ENCODE peak calls at places on chromosomes 4 and X, in nine cellular contexts. X, P, L, K, R, W, Z, H and S are unnamed samples.

GRCh38 chr4:26861434-26862186 is 969 bp downstream of the STIM2 start:
- DNase-seq in X (peak), P (peak), L (peak), K (peak), R (peak), W (peak), Z (no peak), H (peak), S (peak)

GRCh38 chr4:150056569-150056968 is 21.7 kb upstream of the DCLK2 start:
- DNase-seq in X (no peak), P (no peak), L (no peak), K (no peak), R (no peak), W (peak), Z (no peak), H (no peak), S (no peak)

GRCh38 chrX:55149242-55149641 is 60.4 kb downstream of the PAGE2 start:
- DNase-seq in X (no peak), P (no peak), L (no peak), K (no peak), R (no peak), W (no peak), Z (no peak), H (no peak), S (no peak)

GRCh38 chr4:957581-958313 is 15.6 kb downstream of the DGKQ start:
- DNase-seq in X (no peak), P (no peak), L (no peak), K (no peak), R (no peak), W (no peak), Z (no peak), H (no peak), S (no peak)

GRCh38 chr4:80024335-80024734 is 48.7 kb downstream of the ANTXR2 start:
- DNase-seq in X (no peak), P (no peak), L (no peak), K (no peak), R (no peak), W (no peak), Z (no peak), H (no peak), S (no peak)

GRCh38 chr4:123976875-123977274 is 580.3 kb downstream of the SPRY1 start:
- DNase-seq in X (no peak), P (no peak), L (no peak), K (no peak), R (no peak), W (no peak), Z (no peak), H (no peak), S (no peak)

GRCh38 chrX:36957425-36958328 is 50.5 kb upstream of the FAM47C start:
- DNase-seq in X (peak), P (no peak), L (peak), K (no peak), R (no peak), W (no peak), Z (no peak), H (no peak), S (no peak)

GRCh38 chr4:3047464-3048286 is 26.7 kb downstream of the HTT-AS start:
- DNase-seq in X (peak), P (peak), L (peak), K (peak), R (peak), W (peak), Z (no peak), H (peak), S (peak)

GRCh38 chr4:170001688-170002267 is 24.4 kb downstream of the MFAP3L start:
- DNase-seq in X (no peak), P (no peak), L (no peak), K (peak), R (no peak), W (no peak), Z (no peak), H (no peak), S (no peak)

GRCh38 chr4:119135721-119136121 is at the start of gene MYOZ2:
- DNase-seq in X (no peak), P (no peak), L (no peak), K (no peak), R (no peak), W (peak), Z (no peak), H (no peak), S (no peak)

GRCh38 chr4:141458501-141458900 is 177.9 kb upstream of the IL15 start:
- DNase-seq in X (no peak), P (no peak), L (no peak), K (no peak), R (no peak), W (peak), Z (no peak), H (no peak), S (no peak)

GRCh38 chr4:24664956-24665355 is 80.6 kb upstream of the DHX15 start:
- DNase-seq in X (no peak), P (no peak), L (no peak), K (no peak), R (no peak), W (peak), Z (no peak), H (no peak), S (no peak)

GRCh38 chrX:86322913-86323312 is 174.7 kb downstream of the DACH2 start:
- DNase-seq in X (no peak), P (no peak), L (no peak), K (no peak), R (no peak), W (no peak), Z (no peak), H (no peak), S (no peak)

GRCh38 chr4:18536420-18536819 is 514.9 kb upstream of the LCORL start:
- DNase-seq in X (peak), P (no peak), L (no peak), K (no peak), R (no peak), W (no peak), Z (no peak), H (no peak), S (no peak)

GRCh38 chrX:12693754-12694153 is 97.5 kb upstream of the PRPS2 start:
- DNase-seq in X (no peak), P (no peak), L (no peak), K (no peak), R (no peak), W (no peak), Z (no peak), H (no peak), S (no peak)

GRCh38 chrX:102599950-102600579 is 750 bp downstream of the ARMCX5 start:
- DNase-seq in X (peak), P (peak), L (peak), K (no peak), R (no peak), W (peak), Z (no peak), H (no peak), S (peak)

GRCh38 chr4:174152717-174153466 is 130.6 kb downstream of the FBXO8 start:
- DNase-seq in X (peak), P (no peak), L (no peak), K (no peak), R (no peak), W (no peak), Z (no peak), H (no peak), S (no peak)

GRCh38 chrX:124993735-124994134 is 325.9 kb upstream of the TEX13C start:
- DNase-seq in X (no peak), P (no peak), L (no peak), K (no peak), R (no peak), W (no peak), Z (no peak), H (no peak), S (no peak)